ENCODE peak calls at places on chromosomes 7 and 10, in ten cellular contexts. A, G, Z, S, M, W, V, Q, U and Y are unnamed samples.

GRCh38 chr10:99926925-99927718 is 82.6 kb downstream of the DNMBP start:
- DNase-seq in A (no peak), G (no peak), Z (no peak), S (no peak), M (no peak), W (no peak), V (no peak), Q (no peak), U (no peak), Y (no peak)

GRCh38 chr7:23893172-23893941 is 183.3 kb downstream of the STK31 start:
- DNase-seq in A (no peak), G (no peak), Z (no peak), S (no peak), M (no peak), W (no peak), V (no peak), Q (no peak), U (no peak), Y (no peak)

GRCh38 chr10:126160971-126161630 is 227.2 kb downstream of the ADAM12 start:
- DNase-seq in A (no peak), G (no peak), Z (no peak), S (no peak), M (no peak), W (no peak), V (no peak), Q (no peak), U (no peak), Y (no peak)

GRCh38 chr7:117127585-117128168 is 174.4 kb downstream of the ST7 start:
- DNase-seq in A (peak), G (no peak), Z (peak), S (peak), M (peak), W (no peak), V (peak), Q (no peak), U (peak), Y (peak)

GRCh38 chr10:43795639-43796038 is 147.0 kb upstream of the ZNF32 start:
- DNase-seq in A (no peak), G (no peak), Z (no peak), S (no peak), M (no peak), W (no peak), V (no peak), Q (no peak), U (no peak), Y (no peak)

GRCh38 chr7:130070900-130071622 is 727 bp downstream of the KLHDC10 start:
- DNase-seq in A (no peak), G (no peak), Z (no peak), S (peak), M (no peak), W (no peak), V (no peak), Q (no peak), U (no peak), Y (no peak)

GRCh38 chr10:28906934-28907333 is 229.6 kb downstream of the BAMBI start:
- DNase-seq in A (no peak), G (no peak), Z (no peak), S (no peak), M (no peak), W (no peak), V (no peak), Q (no peak), U (no peak), Y (no peak)

GRCh38 chr10:77505431-77506334 is 131.9 kb downstream of the KCNMA1 start:
- DNase-seq in A (no peak), G (no peak), Z (no peak), S (no peak), M (no peak), W (no peak), V (no peak), Q (no peak), U (no peak), Y (no peak)

GRCh38 chr7:135710417-135711138 is 17.4 kb downstream of the SLC13A4 start:
- DNase-seq in A (no peak), G (no peak), Z (no peak), S (no peak), M (no peak), W (no peak), V (no peak), Q (peak), U (no peak), Y (no peak)

GRCh38 chr7:139246905-139247304 is 15.9 kb downstream of the UBN2 start:
- DNase-seq in A (no peak), G (no peak), Z (no peak), S (no peak), M (no peak), W (no peak), V (no peak), Q (no peak), U (no peak), Y (no peak)

GRCh38 chr10:17710181-17710580 is 41.8 kb upstream of the TMEM236 start:
- DNase-seq in A (no peak), G (no peak), Z (no peak), S (no peak), M (no peak), W (no peak), V (no peak), Q (no peak), U (no peak), Y (no peak)

GRCh38 chr7:17184805-17185689 is 113.4 kb upstream of the AHR start:
- DNase-seq in A (no peak), G (no peak), Z (no peak), S (no peak), M (no peak), W (no peak), V (no peak), Q (no peak), U (no peak), Y (no peak)

GRCh38 chr10:6786579-6787031 is 206.5 kb upstream of the PRKCQ start:
- DNase-seq in A (no peak), G (no peak), Z (no peak), S (no peak), M (no peak), W (no peak), V (no peak), Q (no peak), U (no peak), Y (no peak)